ENCODE peak calls at places on chromosomes 1 and 21, in eight cellular contexts. D is foreskin keratinocyte; X is CD4-positive, alpha-beta memory T cell; M is AG04450; N is ovary; Q is substantia nigra; C is colonic mucosa; F is IMR-90. J is an unnamed sample.

GRCh38 chr1:6538958-6539357 is 15.4 kb downstream of the NOL9 start:
- DNase-seq in D (no peak), X (no peak), M (no peak), N (no peak), Q (no peak), C (no peak), F (peak; percentile 83), J (no peak)

GRCh38 chr1:21490774-21491482 is 18.3 kb upstream of the ALPL start:
- DNase-seq in D (no peak), X (no peak), M (no peak), N (no peak), Q (no peak), C (peak; percentile 35), F (peak; percentile 64), J (peak; percentile 14)

GRCh38 chr1:53615101-53615500 is 123.9 kb downstream of the GLIS1 start:
- DNase-seq in D (no peak), X (no peak), M (no peak), N (no peak), Q (no peak), C (no peak), F (no peak), J (no peak)

GRCh38 chr1:213418268-213419068 is 367.4 kb downstream of the RPS6KC1 start:
- DNase-seq in D (no peak), X (no peak), M (no peak), N (no peak), Q (no peak), C (no peak), F (no peak), J (no peak)

GRCh38 chr1:43448955-43449707 is 4.6 kb downstream of the HYI start:
- DNase-seq in D (no peak), X (no peak), M (no peak), N (no peak), Q (no peak), C (no peak), F (no peak), J (no peak)

GRCh38 chr1:161910516-161911077 is 113.1 kb downstream of the OLFML2B start:
- DNase-seq in D (no peak), X (no peak), M (no peak), N (no peak), Q (no peak), C (no peak), F (peak; percentile 31), J (no peak)

GRCh38 chr1:108080448-108080847 is 115.5 kb upstream of the VAV3 start:
- DNase-seq in D (no peak), X (no peak), M (no peak), N (no peak), Q (no peak), C (no peak), F (no peak), J (no peak)

GRCh38 chr1:59404725-59405124 is 107.8 kb downstream of the FGGY start:
- DNase-seq in D (no peak), X (no peak), M (no peak), N (no peak), Q (no peak), C (no peak), F (no peak), J (no peak)

GRCh38 chr1:162040657-162041056 is 17.0 kb upstream of the OLFML2B start:
- DNase-seq in D (no peak), X (no peak), M (no peak), N (no peak), Q (no peak), C (no peak), F (peak; percentile 50), J (no peak)

GRCh38 chr1:182962554-182963115 is 9.7 kb upstream of the SHCBP1L start:
- DNase-seq in D (peak; percentile 78), X (peak; percentile 10), M (peak; percentile 76), N (peak; percentile 75), Q (peak; percentile 8), C (peak; percentile 52), F (peak; percentile 90), J (peak; percentile 34)

GRCh38 chr21:36321325-36322082 is 1.5 kb downstream of the MORC3 start:
- DNase-seq in D (no peak), X (peak; percentile 18), M (no peak), N (no peak), Q (no peak), C (no peak), F (peak; percentile 35), J (no peak)

GRCh38 chr1:218304281-218305039 is 19.4 kb downstream of the RRP15 start:
- DNase-seq in D (no peak), X (no peak), M (no peak), N (peak; percentile 30), Q (no peak), C (no peak), F (peak; percentile 47), J (no peak)

GRCh38 chr1:214233856-214234634 is 46.9 kb upstream of the SMYD2 start:
- DNase-seq in D (no peak), X (no peak), M (no peak), N (no peak), Q (no peak), C (no peak), F (no peak), J (no peak)

GRCh38 chr21:33931799-33932390 is 16.3 kb upstream of the ATP5PO start:
- DNase-seq in D (no peak), X (no peak), M (no peak), N (no peak), Q (no peak), C (no peak), F (no peak), J (no peak)

GRCh38 chr1:167720965-167721616 is 691 bp upstream of the MPZL1 start:
- DNase-seq in D (peak; percentile 44), X (no peak), M (no peak), N (peak; percentile 36), Q (peak; percentile 24), C (peak; percentile 62), F (peak; percentile 68), J (no peak)

GRCh38 chr1:167723707-167724323 is 2.0 kb downstream of the MPZL1 start:
- DNase-seq in D (no peak), X (no peak), M (no peak), N (no peak), Q (no peak), C (no peak), F (no peak), J (no peak)

GRCh38 chr1:167721617-167722151 is at the start of gene MPZL1:
- DNase-seq in D (peak; percentile 70), X (peak; percentile 90), M (peak; percentile 87), N (peak; percentile 97), Q (peak; percentile 89), C (peak; percentile 98), F (peak; percentile 92), J (peak; percentile 96)

GRCh38 chr1:167722152-167722869 is 529 bp downstream of the MPZL1 start:
- DNase-seq in D (no peak), X (no peak), M (no peak), N (no peak), Q (no peak), C (peak; percentile 67), F (peak; percentile 19), J (no peak)

GRCh38 chr1:167722870-167723251 is 1.1 kb downstream of the MPZL1 start:
- DNase-seq in D (no peak), X (no peak), M (no peak), N (no peak), Q (no peak), C (no peak), F (no peak), J (no peak)
- H3K27ac ChIP-seq in D (peak overlapping the region; percentile 2), X (no peak overlapping the region), M (no peak overlapping the region), N (no peak overlapping the region), Q (no peak overlapping the region), C (peak overlapping the region; percentile 90), F (no peak overlapping the region), J (peak overlapping the region; percentile 92)

DNA sequence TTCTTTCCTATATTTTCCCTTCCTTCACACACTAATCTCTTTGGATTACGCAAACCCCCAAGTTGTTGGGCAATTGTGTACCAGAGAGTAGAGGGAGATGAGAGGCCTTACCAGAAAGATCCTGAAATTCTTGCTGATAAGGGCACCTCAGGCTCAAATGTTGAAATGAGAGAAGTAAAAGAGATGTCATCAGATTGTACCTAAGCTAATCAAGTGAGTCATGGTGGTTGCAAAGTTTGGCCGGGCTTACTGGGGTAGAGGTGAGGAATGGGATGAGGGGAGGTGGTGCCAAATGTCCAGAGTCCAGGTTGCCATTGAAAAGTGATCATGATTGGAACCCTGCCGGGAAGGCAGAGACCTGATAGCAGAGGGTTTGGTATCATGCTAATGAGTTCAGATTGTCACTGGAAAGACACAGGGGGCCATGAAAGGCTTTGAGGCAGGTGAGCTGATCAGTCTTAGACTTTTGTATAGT is 43.1 kb downstream of the OPTC start:
- DNase-seq in D (no peak), X (no peak), M (peak; percentile 41), N (no peak), Q (no peak), C (no peak), F (peak; percentile 89), J (no peak)
- H3K27ac ChIP-seq in D (no peak overlapping the region), X (no peak overlapping the region), M (peak overlapping the region; percentile 57), N (no peak overlapping the region), Q (no peak overlapping the region), C (no peak overlapping the region), F (peak overlapping the region; percentile 73), J (no peak overlapping the region)

GRCh38 chr1:30034627-30035521 is 688.5 kb downstream of the MATN1 start:
- DNase-seq in D (no peak), X (no peak), M (no peak), N (no peak), Q (no peak), C (peak; percentile 18), F (peak; percentile 5), J (no peak)
- H3K27ac ChIP-seq in D (no peak overlapping the region), X (no peak overlapping the region), M (no peak overlapping the region), N (no peak overlapping the region), Q (no peak overlapping the region), C (no peak overlapping the region), F (no peak overlapping the region), J (no peak overlapping the region)

GRCh38 chr1:11789126-11790067 is 16.4 kb downstream of the MTHFR start:
- DNase-seq in D (no peak), X (no peak), M (no peak), N (peak; percentile 52), Q (no peak), C (no peak), F (no peak), J (no peak)

GRCh38 chr1:11792106-11792505 is 13.7 kb downstream of the MTHFR start:
- DNase-seq in D (no peak), X (no peak), M (no peak), N (peak; percentile 60), Q (no peak), C (no peak), F (no peak), J (no peak)

GRCh38 chr1:11788549-11789053 is 17.2 kb downstream of the MTHFR start:
- DNase-seq in D (no peak), X (no peak), M (no peak), N (peak; percentile 53), Q (no peak), C (no peak), F (no peak), J (no peak)

GRCh38 chr1:11790101-11790879 is 15.5 kb downstream of the MTHFR start:
- DNase-seq in D (no peak), X (no peak), M (no peak), N (no peak), Q (no peak), C (no peak), F (no peak), J (no peak)

GRCh38 chr1:11790880-11791715 is 14.7 kb downstream of the MTHFR start:
- DNase-seq in D (no peak), X (no peak), M (peak; percentile 56), N (peak; percentile 94), Q (peak; percentile 29), C (peak; percentile 84), F (peak; percentile 95), J (peak; percentile 84)
- H3K27ac ChIP-seq in D (peak overlapping the region; percentile 82), X (no peak overlapping the region), M (peak overlapping the region; percentile 47), N (peak overlapping the region; percentile 56), Q (peak overlapping the region; percentile 74), C (peak overlapping the region; percentile 83), F (peak overlapping the region; percentile 90), J (peak overlapping the region; percentile 84)

J was measured in dorsolateral prefrontal cortex.